ENCODE peak calls at places on chromosomes 6 and 20, in eight cellular contexts. X, H, G, P, W, L, M and A are unnamed samples.
A peak's percentile ranks its signal among the peaks of the same experiment; 100 is the strongest.

GRCh38 chr20:62367136-62367482 is at the start of gene LAMA5:
- DNase-seq in X (no peak), H (no peak), G (peak; percentile 45), P (peak; percentile 54), W (peak; percentile 90), L (peak; percentile 78), M (peak; percentile 76), A (peak; percentile 86)

GRCh38 chr20:36836591-36837329 is 39.2 kb upstream of the TLDC2 start:
- DNase-seq in X (no peak), H (peak; percentile 47), G (peak; percentile 62), P (peak; percentile 77), W (no peak), L (no peak), M (peak; percentile 79), A (peak; percentile 84)

GRCh38 chr6:33702345-33702977 is 9.0 kb downstream of the UQCC2 start:
- DNase-seq in X (peak; percentile 23), H (peak; percentile 59), G (peak; percentile 53), P (peak; percentile 40), W (peak; percentile 40), L (no peak), M (no peak), A (no peak)

GRCh38 chr6:141359953-141360352 is 772.8 kb upstream of the GJE1 start:
- DNase-seq in X (peak; percentile 82), H (peak; percentile 36), G (peak; percentile 48), P (no peak), W (no peak), L (no peak), M (no peak), A (no peak)

GRCh38 chr6:142810952-142811514 is 133.9 kb downstream of the HIVEP2 start:
- DNase-seq in X (peak; percentile 18), H (no peak), G (peak; percentile 70), P (no peak), W (no peak), L (no peak), M (no peak), A (no peak)

GRCh38 chr6:40577672-40578071 is 9.5 kb downstream of the LRFN2 start:
- DNase-seq in X (no peak), H (no peak), G (no peak), P (no peak), W (no peak), L (no peak), M (no peak), A (no peak)

GRCh38 chr6:39772559-39773283 is 19.5 kb upstream of the DAAM2 start:
- DNase-seq in X (peak; percentile 49), H (no peak), G (peak; percentile 77), P (no peak), W (no peak), L (no peak), M (no peak), A (no peak)

GRCh38 chr6:24223131-24223715 is 97.2 kb downstream of the NRSN1 start:
- DNase-seq in X (no peak), H (no peak), G (peak; percentile 32), P (no peak), W (no peak), L (no peak), M (no peak), A (no peak)

GRCh38 chr6:112941613-112942012 is 594.5 kb downstream of the RFPL4B start:
- DNase-seq in X (no peak), H (no peak), G (no peak), P (no peak), W (no peak), L (no peak), M (no peak), A (no peak)

DNA sequence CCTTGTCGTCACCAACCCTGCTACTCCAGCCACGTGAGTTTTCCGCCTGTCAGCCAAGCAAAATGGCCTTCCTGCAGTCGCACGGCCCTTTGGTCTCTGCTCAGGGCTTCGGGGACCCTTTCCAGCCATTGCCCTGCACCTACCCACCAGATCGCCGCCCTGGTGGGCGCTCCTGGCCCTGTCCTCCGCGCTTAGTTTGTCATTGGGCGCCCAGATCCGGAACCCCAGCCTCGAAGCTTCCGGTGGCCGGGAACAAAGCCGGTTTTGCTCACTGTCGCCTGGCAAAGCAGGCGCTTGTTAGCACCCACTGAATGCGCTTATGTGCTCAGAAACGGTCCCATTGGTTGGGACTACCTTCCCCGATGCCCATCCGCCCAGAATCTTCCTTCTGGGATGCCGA is 536 bp downstream of the ZFP57 start:
- DNase-seq in X (no peak), H (no peak), G (no peak), P (no peak), W (no peak), L (peak; percentile 28), M (no peak), A (no peak)
- TF ChIP-seq CTCF in X (no peak), H (no peak), G (no peak), P (no peak), W (no peak), L (no peak), M (no peak), A (no peak)

GRCh38 chr20:380763-381580 is 412 bp downstream of the TRIB3 start:
- DNase-seq in X (no peak), H (peak; percentile 58), G (peak; percentile 79), P (peak; percentile 64), W (peak; percentile 89), L (peak; percentile 87), M (peak; percentile 81), A (peak; percentile 85)
- TF ChIP-seq CTCF in X (no peak), H (peak; percentile 6), G (peak; percentile 13), P (no peak), W (no peak), L (no peak), M (no peak), A (no peak)

GRCh38 chr6:90098025-90098474 is 198.6 kb downstream of the BACH2 start:
- DNase-seq in X (peak; percentile 99), H (peak; percentile 96), G (peak; percentile 75), P (no peak), W (peak; percentile 66), L (peak; percentile 87), M (no peak), A (no peak)
- TF ChIP-seq CTCF in X (peak; percentile 44), H (peak; percentile 57), G (peak; percentile 19), P (no peak), W (peak; percentile 34), L (peak; percentile 79), M (peak; percentile 33), A (no peak)

GRCh38 chr6:151240861-151241642 is 1.3 kb downstream of the AKAP12 start:
- DNase-seq in X (peak; percentile 85), H (peak; percentile 83), G (peak; percentile 73), P (peak; percentile 55), W (peak; percentile 86), L (peak; percentile 52), M (peak; percentile 71), A (peak; percentile 65)
- TF ChIP-seq CTCF in X (no peak), H (no peak), G (no peak), P (no peak), W (no peak), L (no peak), M (no peak), A (no peak)